ENCODE peak calls at places on chromosomes 7 and 10, in six cellular contexts. One of them, this sample, is unnamed.

GRCh38 chr10:101319241-101319915 is 34.6 kb upstream of the BTRC start:
- DNase-seq in uterus: no peak
- DNase-seq in HCT116: no peak
- DNase-seq in AG09309: no peak
- DNase-seq in ovary: no peak
- DNase-seq in fibroblast of the aortic adventitia: no peak
- DNase-seq in this sample: no peak

GRCh38 chr7:32161708-32162107 is 91.5 kb upstream of the PDE1C start:
- DNase-seq in uterus: no peak
- DNase-seq in HCT116: no peak
- DNase-seq in AG09309: peak; percentile 75
- DNase-seq in ovary: no peak
- DNase-seq in fibroblast of the aortic adventitia: peak; percentile 78
- DNase-seq in this sample: no peak

GRCh38 chr10:20017961-20018360 is 201.7 kb downstream of the PLXDC2 start:
- DNase-seq in uterus: no peak
- DNase-seq in HCT116: no peak
- DNase-seq in AG09309: no peak
- DNase-seq in ovary: no peak
- DNase-seq in fibroblast of the aortic adventitia: no peak
- DNase-seq in this sample: no peak

GRCh38 chr7:155763122-155763521 is 49.1 kb downstream of the SHH start:
- DNase-seq in uterus: no peak
- DNase-seq in HCT116: no peak
- DNase-seq in AG09309: no peak
- DNase-seq in ovary: no peak
- DNase-seq in fibroblast of the aortic adventitia: no peak
- DNase-seq in this sample: no peak

GRCh38 chr10:106410331-106410730 is 754.2 kb downstream of the SORCS1 start:
- DNase-seq in uterus: no peak
- DNase-seq in HCT116: no peak
- DNase-seq in AG09309: no peak
- DNase-seq in ovary: no peak
- DNase-seq in fibroblast of the aortic adventitia: no peak
- DNase-seq in this sample: no peak

GRCh38 chr7:25858562-25859411 is 293.2 kb upstream of the NFE2L3 start:
- DNase-seq in uterus: no peak
- DNase-seq in HCT116: no peak
- DNase-seq in AG09309: no peak
- DNase-seq in ovary: no peak
- DNase-seq in fibroblast of the aortic adventitia: no peak
- DNase-seq in this sample: no peak

GRCh38 chr7:13421779-13422178 is 567.7 kb downstream of the ETV1 start:
- DNase-seq in uterus: no peak
- DNase-seq in HCT116: no peak
- DNase-seq in AG09309: no peak
- DNase-seq in ovary: no peak
- DNase-seq in fibroblast of the aortic adventitia: no peak
- DNase-seq in this sample: no peak

GRCh38 chr10:78588194-78588811 is 480.5 kb upstream of the ZMIZ1 start:
- DNase-seq in uterus: peak; percentile 79
- DNase-seq in HCT116: no peak
- DNase-seq in AG09309: peak; percentile 20
- DNase-seq in ovary: peak; percentile 40
- DNase-seq in fibroblast of the aortic adventitia: peak; percentile 99
- DNase-seq in this sample: no peak

GRCh38 chr7:151311294-151311864 is 30.2 kb upstream of the NUB1 start:
- DNase-seq in uterus: no peak
- DNase-seq in HCT116: no peak
- DNase-seq in AG09309: no peak
- DNase-seq in ovary: no peak
- DNase-seq in fibroblast of the aortic adventitia: no peak
- DNase-seq in this sample: no peak

GRCh38 chr10:104824378-104825006 is 183.4 kb downstream of the SORCS3 start:
- DNase-seq in uterus: no peak
- DNase-seq in HCT116: peak; percentile 22
- DNase-seq in AG09309: no peak
- DNase-seq in ovary: no peak
- DNase-seq in fibroblast of the aortic adventitia: peak; percentile 37
- DNase-seq in this sample: peak; percentile 5

GRCh38 chr7:133139350-133139749 is 57.5 kb upstream of the CHCHD3 start:
- DNase-seq in uterus: no peak
- DNase-seq in HCT116: peak; percentile 10
- DNase-seq in AG09309: no peak
- DNase-seq in ovary: no peak
- DNase-seq in fibroblast of the aortic adventitia: peak; percentile 50
- DNase-seq in this sample: peak; percentile 37

GRCh38 chr7:41466760-41467384 is 236.0 kb downstream of the INHBA start:
- DNase-seq in uterus: no peak
- DNase-seq in HCT116: no peak
- DNase-seq in AG09309: no peak
- DNase-seq in ovary: no peak
- DNase-seq in fibroblast of the aortic adventitia: no peak
- DNase-seq in this sample: no peak

GRCh38 chr7:113636727-113637421 is 281.9 kb downstream of the PPP1R3A start:
- DNase-seq in uterus: no peak
- DNase-seq in HCT116: no peak
- DNase-seq in AG09309: no peak
- DNase-seq in ovary: no peak
- DNase-seq in fibroblast of the aortic adventitia: peak; percentile 5
- DNase-seq in this sample: no peak

GRCh38 chr10:119233821-119234220 is 26.4 kb downstream of the GRK5 start:
- DNase-seq in uterus: no peak
- DNase-seq in HCT116: no peak
- DNase-seq in AG09309: no peak
- DNase-seq in ovary: no peak
- DNase-seq in fibroblast of the aortic adventitia: peak; percentile 74
- DNase-seq in this sample: no peak

GRCh38 chr7:143419880-143420279 is 11.2 kb upstream of the EPHA1 start:
- DNase-seq in uterus: no peak
- DNase-seq in HCT116: no peak
- DNase-seq in AG09309: no peak
- DNase-seq in ovary: no peak
- DNase-seq in fibroblast of the aortic adventitia: no peak
- DNase-seq in this sample: no peak

GRCh38 chr7:126696236-126696635 is 556.5 kb downstream of the GRM8 start:
- DNase-seq in uterus: no peak
- DNase-seq in HCT116: no peak
- DNase-seq in AG09309: no peak
- DNase-seq in ovary: no peak
- DNase-seq in fibroblast of the aortic adventitia: no peak
- DNase-seq in this sample: no peak

GRCh38 chr7:137169282-137169698 is 174.2 kb downstream of the PTN start:
- DNase-seq in uterus: peak; percentile 52
- DNase-seq in HCT116: no peak
- DNase-seq in AG09309: peak; percentile 50
- DNase-seq in ovary: peak; percentile 15
- DNase-seq in fibroblast of the aortic adventitia: peak; percentile 77
- DNase-seq in this sample: peak; percentile 73

GRCh38 chr10:95792874-95793285 is 36.9 kb downstream of the ENTPD1 start:
- DNase-seq in uterus: peak; percentile 28
- DNase-seq in HCT116: no peak
- DNase-seq in AG09309: no peak
- DNase-seq in ovary: no peak
- DNase-seq in fibroblast of the aortic adventitia: peak; percentile 88
- DNase-seq in this sample: no peak

GRCh38 chr7:610531-611280 is 91.1 kb upstream of the PDGFA start:
- DNase-seq in uterus: peak; percentile 66
- DNase-seq in HCT116: no peak
- DNase-seq in AG09309: no peak
- DNase-seq in ovary: peak; percentile 59
- DNase-seq in fibroblast of the aortic adventitia: peak; percentile 24
- DNase-seq in this sample: no peak

GRCh38 chr7:98745722-98746318 is 124.0 kb downstream of the TMEM130 start:
- DNase-seq in uterus: no peak
- DNase-seq in HCT116: peak; percentile 57
- DNase-seq in AG09309: no peak
- DNase-seq in ovary: no peak
- DNase-seq in fibroblast of the aortic adventitia: peak; percentile 32
- DNase-seq in this sample: no peak

GRCh38 chr7:74284781-74285259 is 4.4 kb upstream of the CLIP2 start:
- DNase-seq in uterus: no peak
- DNase-seq in HCT116: no peak
- DNase-seq in AG09309: no peak
- DNase-seq in ovary: no peak
- DNase-seq in fibroblast of the aortic adventitia: no peak
- DNase-seq in this sample: no peak

GRCh38 chr7:22676385-22676784 is 50.6 kb upstream of the IL6 start:
- DNase-seq in uterus: no peak
- DNase-seq in HCT116: no peak
- DNase-seq in AG09309: no peak
- DNase-seq in ovary: no peak
- DNase-seq in fibroblast of the aortic adventitia: no peak
- DNase-seq in this sample: no peak

GRCh38 chr7:69283421-69283820 is 314.9 kb upstream of the AUTS2 start:
- DNase-seq in uterus: peak; percentile 40
- DNase-seq in HCT116: no peak
- DNase-seq in AG09309: no peak
- DNase-seq in ovary: no peak
- DNase-seq in fibroblast of the aortic adventitia: peak; percentile 35
- DNase-seq in this sample: no peak

GRCh38 chr10:68239596-68240150 is 7.8 kb upstream of the ATOH7 start:
- DNase-seq in uterus: no peak
- DNase-seq in HCT116: no peak
- DNase-seq in AG09309: no peak
- DNase-seq in ovary: no peak
- DNase-seq in fibroblast of the aortic adventitia: no peak
- DNase-seq in this sample: no peak

GRCh38 chr7:117350027-117350426 is 27.2 kb upstream of the WNT2 start:
- DNase-seq in uterus: no peak
- DNase-seq in HCT116: peak; percentile 26
- DNase-seq in AG09309: no peak
- DNase-seq in ovary: no peak
- DNase-seq in fibroblast of the aortic adventitia: no peak
- DNase-seq in this sample: no peak

GRCh38 chr7:117349545-117349944 is 26.7 kb upstream of the WNT2 start:
- DNase-seq in uterus: no peak
- DNase-seq in HCT116: no peak
- DNase-seq in AG09309: no peak
- DNase-seq in ovary: no peak
- DNase-seq in fibroblast of the aortic adventitia: no peak
- DNase-seq in this sample: no peak

GRCh38 chr7:117347480-117347879 is 24.6 kb upstream of the WNT2 start:
- DNase-seq in uterus: no peak
- DNase-seq in HCT116: no peak
- DNase-seq in AG09309: no peak
- DNase-seq in ovary: no peak
- DNase-seq in fibroblast of the aortic adventitia: no peak
- DNase-seq in this sample: no peak

GRCh38 chr7:117347962-117348672 is 25.3 kb upstream of the WNT2 start:
- DNase-seq in uterus: no peak
- DNase-seq in HCT116: no peak
- DNase-seq in AG09309: no peak
- DNase-seq in ovary: no peak
- DNase-seq in fibroblast of the aortic adventitia: no peak
- DNase-seq in this sample: no peak
- H3K4me3 ChIP-seq in uterus: no peak overlapping the region
- H3K4me3 ChIP-seq in HCT116: no peak overlapping the region
- H3K4me3 ChIP-seq in AG09309: no peak overlapping the region
- H3K4me3 ChIP-seq in ovary: no peak overlapping the region
- H3K4me3 ChIP-seq in fibroblast of the aortic adventitia: no peak overlapping the region
- H3K4me3 ChIP-seq in this sample: no peak overlapping the region

GRCh38 chr10:62054408-62054807 is 152.9 kb downstream of the ARID5B start:
- DNase-seq in uterus: no peak
- DNase-seq in HCT116: no peak
- DNase-seq in AG09309: no peak
- DNase-seq in ovary: no peak
- DNase-seq in fibroblast of the aortic adventitia: no peak
- DNase-seq in this sample: no peak
- H3K4me3 ChIP-seq in uterus: peak overlapping the region; percentile 0
- H3K4me3 ChIP-seq in HCT116: no peak overlapping the region
- H3K4me3 ChIP-seq in AG09309: no peak overlapping the region
- H3K4me3 ChIP-seq in ovary: peak overlapping the region; percentile 32
- H3K4me3 ChIP-seq in fibroblast of the aortic adventitia: peak overlapping the region; percentile 45
- H3K4me3 ChIP-seq in this sample: peak overlapping the region; percentile 1

DNA sequence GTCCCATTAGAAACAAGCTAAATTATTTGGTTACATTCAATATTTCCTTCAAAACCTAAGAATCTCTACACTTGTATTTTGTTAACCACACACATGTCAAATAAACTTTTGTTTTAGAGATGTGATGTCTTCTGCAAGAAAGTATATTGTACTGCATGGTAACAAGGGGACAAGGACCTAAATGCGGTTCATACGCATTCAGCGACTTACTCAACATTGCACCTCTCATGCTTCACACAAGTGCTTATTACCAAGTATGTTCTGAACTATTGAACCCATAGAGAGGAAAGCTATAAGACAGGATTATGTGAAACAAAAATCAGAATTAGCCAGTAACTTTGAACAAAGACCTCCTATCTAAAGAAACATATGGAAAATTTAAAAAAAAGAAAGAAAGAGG is 68.3 kb downstream of the CREB5 start:
- DNase-seq in uterus: no peak
- DNase-seq in HCT116: no peak
- DNase-seq in AG09309: no peak
- DNase-seq in ovary: no peak
- DNase-seq in fibroblast of the aortic adventitia: no peak
- DNase-seq in this sample: no peak
- H3K4me3 ChIP-seq in uterus: no peak overlapping the region
- H3K4me3 ChIP-seq in HCT116: no peak overlapping the region
- H3K4me3 ChIP-seq in AG09309: no peak overlapping the region
- H3K4me3 ChIP-seq in ovary: no peak overlapping the region
- H3K4me3 ChIP-seq in fibroblast of the aortic adventitia: no peak overlapping the region
- H3K4me3 ChIP-seq in this sample: no peak overlapping the region

GRCh38 chr7:80918406-80918805 is 445 bp downstream of the SEMA3C start:
- DNase-seq in uterus: no peak
- DNase-seq in HCT116: no peak
- DNase-seq in AG09309: no peak
- DNase-seq in ovary: no peak
- DNase-seq in fibroblast of the aortic adventitia: no peak
- DNase-seq in this sample: no peak
- H3K4me3 ChIP-seq in uterus: peak overlapping the region; percentile 67
- H3K4me3 ChIP-seq in HCT116: peak overlapping the region; percentile 68
- H3K4me3 ChIP-seq in AG09309: peak overlapping the region; percentile 52
- H3K4me3 ChIP-seq in ovary: peak overlapping the region; percentile 63
- H3K4me3 ChIP-seq in fibroblast of the aortic adventitia: peak overlapping the region; percentile 94
- H3K4me3 ChIP-seq in this sample: peak overlapping the region; percentile 88

DNA sequence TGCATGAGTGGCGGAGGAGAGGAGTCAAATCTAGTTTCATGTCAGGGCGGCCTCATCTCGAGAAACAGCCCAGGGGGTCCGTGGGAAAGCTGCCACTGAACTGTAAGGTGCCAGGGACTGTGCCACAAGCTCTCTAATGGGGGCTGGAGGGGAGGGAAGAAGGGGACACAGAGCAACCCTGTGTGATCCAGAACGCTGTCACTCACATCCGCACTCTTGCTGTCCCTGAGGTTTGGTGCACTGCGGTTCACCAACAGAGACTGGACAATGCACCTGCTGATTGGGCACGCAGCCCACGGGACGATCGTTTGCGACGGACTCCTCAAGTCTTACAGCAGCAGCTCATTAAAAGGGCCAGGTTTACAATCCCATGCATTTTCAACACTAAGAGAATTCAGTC is 47.7 kb downstream of the AMZ1 start:
- DNase-seq in uterus: peak; percentile 17
- DNase-seq in HCT116: no peak
- DNase-seq in AG09309: no peak
- DNase-seq in ovary: peak; percentile 22
- DNase-seq in fibroblast of the aortic adventitia: no peak
- DNase-seq in this sample: no peak
- H3K4me3 ChIP-seq in uterus: no peak overlapping the region
- H3K4me3 ChIP-seq in HCT116: no peak overlapping the region
- H3K4me3 ChIP-seq in AG09309: no peak overlapping the region
- H3K4me3 ChIP-seq in ovary: no peak overlapping the region
- H3K4me3 ChIP-seq in fibroblast of the aortic adventitia: no peak overlapping the region
- H3K4me3 ChIP-seq in this sample: no peak overlapping the region